ENCODE peak calls at places on chromosomes 7 and 10, in five cellular contexts. One of them, this sample, is unnamed.

GRCh38 chr10:101816913-101817541 is 1.2 kb downstream of the OGA start:
- DNase-seq in sigmoid colon: no peak
- DNase-seq in GM12878: no peak
- DNase-seq in Panc1: no peak
- DNase-seq in SK-N-SH: no peak
- DNase-seq in this sample: no peak

GRCh38 chr7:74993121-74993520 is 28.6 kb downstream of the CASTOR2 start:
- DNase-seq in Panc1: no peak
- DNase-seq in GM12878: no peak
- DNase-seq in sigmoid colon: no peak
- DNase-seq in SK-N-SH: no peak
- DNase-seq in this sample: no peak

GRCh38 chr10:45008524-45009161 is 7.9 kb downstream of the ZNF22 start:
- DNase-seq in sigmoid colon: peak; percentile 64
- DNase-seq in GM12878: peak; percentile 35
- DNase-seq in Panc1: peak; percentile 82
- DNase-seq in SK-N-SH: peak; percentile 57
- DNase-seq in this sample: no peak

GRCh38 chr10:30028006-30028441 is 31.4 kb downstream of the JCAD start:
- DNase-seq in Panc1: no peak
- DNase-seq in sigmoid colon: peak; percentile 86
- DNase-seq in SK-N-SH: no peak
- DNase-seq in GM12878: no peak
- DNase-seq in this sample: no peak

GRCh38 chr7:94216944-94217461 is 177.7 kb upstream of the COL1A2 start:
- DNase-seq in sigmoid colon: no peak
- DNase-seq in SK-N-SH: no peak
- DNase-seq in Panc1: no peak
- DNase-seq in GM12878: no peak
- DNase-seq in this sample: no peak

GRCh38 chr7:66837661-66838060 is 83.4 kb upstream of the TMEM248 start:
- DNase-seq in GM12878: no peak
- DNase-seq in sigmoid colon: peak; percentile 32
- DNase-seq in Panc1: no peak
- DNase-seq in SK-N-SH: no peak
- DNase-seq in this sample: peak; percentile 31

GRCh38 chr7:31051598-31052503 is at the start of gene ADCYAP1R1:
- DNase-seq in sigmoid colon: peak; percentile 82
- DNase-seq in Panc1: no peak
- DNase-seq in GM12878: no peak
- DNase-seq in SK-N-SH: peak; percentile 99
- DNase-seq in this sample: no peak

GRCh38 chr7:47190462-47190861 is 391.4 kb downstream of the TNS3 start:
- DNase-seq in GM12878: no peak
- DNase-seq in sigmoid colon: no peak
- DNase-seq in SK-N-SH: peak; percentile 48
- DNase-seq in Panc1: no peak
- DNase-seq in this sample: no peak

GRCh38 chr10:43857206-43857952 is 208.7 kb upstream of the ZNF32 start:
- DNase-seq in GM12878: no peak
- DNase-seq in SK-N-SH: peak; percentile 69
- DNase-seq in Panc1: no peak
- DNase-seq in sigmoid colon: no peak
- DNase-seq in this sample: peak; percentile 41

GRCh38 chr10:43759216-43759615 is 110.5 kb upstream of the ZNF32 start:
- DNase-seq in Panc1: no peak
- DNase-seq in sigmoid colon: peak; percentile 54
- DNase-seq in SK-N-SH: no peak
- DNase-seq in GM12878: no peak
- DNase-seq in this sample: no peak

GRCh38 chr7:20112646-20113045 is 104.5 kb downstream of the MACC1 start:
- DNase-seq in SK-N-SH: no peak
- DNase-seq in sigmoid colon: no peak
- DNase-seq in GM12878: no peak
- DNase-seq in Panc1: no peak
- DNase-seq in this sample: no peak

GRCh38 chr10:47406870-47407648 is 23.0 kb upstream of the ZNF488 start:
- DNase-seq in SK-N-SH: no peak
- DNase-seq in sigmoid colon: no peak
- DNase-seq in GM12878: no peak
- DNase-seq in Panc1: peak; percentile 81
- DNase-seq in this sample: peak; percentile 56

GRCh38 chr10:114703377-114704125 is 45.5 kb upstream of the ABLIM1 start:
- DNase-seq in Panc1: no peak
- DNase-seq in sigmoid colon: no peak
- DNase-seq in SK-N-SH: peak; percentile 64
- DNase-seq in GM12878: no peak
- DNase-seq in this sample: no peak

GRCh38 chr7:28272461-28272877 is 91.9 kb upstream of the JAZF1 start:
- DNase-seq in Panc1: no peak
- DNase-seq in SK-N-SH: peak; percentile 87
- DNase-seq in sigmoid colon: peak; percentile 70
- DNase-seq in GM12878: no peak
- DNase-seq in this sample: no peak

GRCh38 chr7:26609082-26609481 is 255.3 kb downstream of the SKAP2 start:
- DNase-seq in sigmoid colon: no peak
- DNase-seq in GM12878: no peak
- DNase-seq in Panc1: no peak
- DNase-seq in SK-N-SH: no peak
- DNase-seq in this sample: no peak

GRCh38 chr10:79129361-79129997 is 60.7 kb downstream of the ZMIZ1 start:
- DNase-seq in SK-N-SH: peak; percentile 86
- DNase-seq in Panc1: no peak
- DNase-seq in sigmoid colon: no peak
- DNase-seq in GM12878: no peak
- DNase-seq in this sample: no peak

GRCh38 chr10:119524720-119525070 is 17.8 kb downstream of the RGS10 start:
- DNase-seq in Panc1: no peak
- DNase-seq in SK-N-SH: no peak
- DNase-seq in sigmoid colon: peak; percentile 21
- DNase-seq in GM12878: no peak
- DNase-seq in this sample: no peak

GRCh38 chr10:119526149-119526548 is 16.4 kb downstream of the RGS10 start:
- DNase-seq in SK-N-SH: no peak
- DNase-seq in sigmoid colon: no peak
- DNase-seq in Panc1: no peak
- DNase-seq in GM12878: no peak
- DNase-seq in this sample: peak; percentile 6

GRCh38 chr10:119526606-119527592 is 15.6 kb downstream of the RGS10 start:
- DNase-seq in Panc1: no peak
- DNase-seq in SK-N-SH: no peak
- DNase-seq in GM12878: no peak
- DNase-seq in sigmoid colon: peak; percentile 53
- DNase-seq in this sample: peak; percentile 54

GRCh38 chr10:119523916-119524719 is 18.4 kb downstream of the RGS10 start:
- DNase-seq in Panc1: no peak
- DNase-seq in SK-N-SH: no peak
- DNase-seq in sigmoid colon: peak; percentile 53
- DNase-seq in GM12878: no peak
- DNase-seq in this sample: no peak

GRCh38 chr10:119525116-119525515 is 17.4 kb downstream of the RGS10 start:
- DNase-seq in Panc1: no peak
- DNase-seq in SK-N-SH: no peak
- DNase-seq in sigmoid colon: peak; percentile 68
- DNase-seq in GM12878: no peak
- DNase-seq in this sample: no peak
- TF ChIP-seq POLR2AphosphoS5 in Panc1: no peak
- TF ChIP-seq POLR2AphosphoS5 in SK-N-SH: no peak
- TF ChIP-seq POLR2AphosphoS5 in sigmoid colon: no peak
- TF ChIP-seq POLR2AphosphoS5 in GM12878: no peak
- TF ChIP-seq POLR2AphosphoS5 in this sample: no peak

GRCh38 chr10:88239212-88239611 is 343.9 kb downstream of the RNLS start:
- DNase-seq in GM12878: no peak
- DNase-seq in Panc1: no peak
- DNase-seq in sigmoid colon: no peak
- DNase-seq in SK-N-SH: no peak
- DNase-seq in this sample: no peak
- H3K4me3 ChIP-seq in GM12878: no peak overlapping the region
- H3K4me3 ChIP-seq in Panc1: no peak overlapping the region
- H3K4me3 ChIP-seq in sigmoid colon: no peak overlapping the region
- H3K4me3 ChIP-seq in SK-N-SH: no peak overlapping the region
- H3K4me3 ChIP-seq in this sample: no peak overlapping the region

GRCh38 chr10:127035827-127036226 is 130.6 kb downstream of the DOCK1 start:
- DNase-seq in sigmoid colon: no peak
- DNase-seq in SK-N-SH: no peak
- DNase-seq in GM12878: no peak
- DNase-seq in Panc1: no peak
- DNase-seq in this sample: no peak

GRCh38 chr10:127034224-127034623 is 129.0 kb downstream of the DOCK1 start:
- DNase-seq in GM12878: no peak
- DNase-seq in Panc1: no peak
- DNase-seq in SK-N-SH: no peak
- DNase-seq in sigmoid colon: no peak
- DNase-seq in this sample: no peak

GRCh38 chr10:127034790-127035189 is 129.6 kb downstream of the DOCK1 start:
- DNase-seq in SK-N-SH: no peak
- DNase-seq in sigmoid colon: no peak
- DNase-seq in Panc1: no peak
- DNase-seq in GM12878: no peak
- DNase-seq in this sample: no peak

GRCh38 chr10:127033116-127033515 is 127.9 kb downstream of the DOCK1 start:
- DNase-seq in SK-N-SH: no peak
- DNase-seq in sigmoid colon: no peak
- DNase-seq in Panc1: no peak
- DNase-seq in GM12878: no peak
- DNase-seq in this sample: no peak

GRCh38 chr10:127033569-127034175 is 128.4 kb downstream of the DOCK1 start:
- DNase-seq in GM12878: no peak
- DNase-seq in sigmoid colon: no peak
- DNase-seq in Panc1: no peak
- DNase-seq in SK-N-SH: no peak
- DNase-seq in this sample: no peak
- H3K27ac ChIP-seq in GM12878: no peak overlapping the region
- H3K27ac ChIP-seq in sigmoid colon: no peak overlapping the region
- H3K27ac ChIP-seq in Panc1: no peak overlapping the region
- H3K27ac ChIP-seq in SK-N-SH: no peak overlapping the region
- H3K27ac ChIP-seq in this sample: no peak overlapping the region

DNA sequence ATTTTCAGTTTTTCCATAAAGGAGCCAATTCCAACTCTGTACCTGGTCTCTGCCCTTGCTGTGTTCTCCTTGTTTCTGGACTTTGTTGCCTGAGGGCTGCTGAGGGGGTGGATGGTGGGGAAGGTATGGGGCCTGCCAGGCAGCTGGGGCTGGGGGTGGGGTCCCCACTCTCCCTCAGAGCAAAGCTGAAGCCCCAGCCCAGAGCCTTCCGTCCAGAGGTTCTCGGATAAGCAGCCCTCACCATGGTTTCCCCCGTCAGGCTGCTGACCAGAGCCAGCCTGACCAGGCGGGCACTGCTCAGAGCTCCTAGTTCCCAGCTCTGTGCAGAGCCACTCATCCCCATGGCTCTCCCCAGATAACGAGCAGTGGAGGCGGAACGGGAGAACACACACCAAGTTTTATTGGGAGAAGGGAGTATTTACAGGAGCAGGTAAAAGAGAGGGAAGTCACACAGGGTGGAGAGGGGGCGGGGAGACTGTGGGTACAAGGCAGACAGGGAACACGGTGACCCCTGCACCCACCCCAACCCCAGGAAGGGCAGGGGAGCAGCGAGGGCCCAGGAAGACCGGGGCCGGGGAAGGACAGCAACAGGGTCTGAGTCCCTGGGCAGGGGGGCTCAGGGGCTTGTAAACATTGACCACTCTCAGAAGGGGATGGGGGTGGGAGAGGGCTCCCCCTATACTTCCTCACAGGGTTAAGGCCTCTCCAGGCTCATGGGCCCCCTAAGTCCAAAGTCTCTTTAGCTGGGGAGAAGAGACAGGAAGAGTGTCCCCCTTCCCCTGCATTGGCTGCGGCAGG is 5.8 kb downstream of the GNB2 start:
- DNase-seq in GM12878: no peak
- DNase-seq in SK-N-SH: peak; percentile 71
- DNase-seq in sigmoid colon: peak; percentile 70
- DNase-seq in Panc1: no peak
- DNase-seq in this sample: peak; percentile 77
- TF ChIP-seq POLR2AphosphoS5 in GM12878: no peak
- TF ChIP-seq POLR2AphosphoS5 in SK-N-SH: no peak
- TF ChIP-seq POLR2AphosphoS5 in sigmoid colon: no peak
- TF ChIP-seq POLR2AphosphoS5 in Panc1: no peak
- TF ChIP-seq POLR2AphosphoS5 in this sample: peak; percentile 15

DNA sequence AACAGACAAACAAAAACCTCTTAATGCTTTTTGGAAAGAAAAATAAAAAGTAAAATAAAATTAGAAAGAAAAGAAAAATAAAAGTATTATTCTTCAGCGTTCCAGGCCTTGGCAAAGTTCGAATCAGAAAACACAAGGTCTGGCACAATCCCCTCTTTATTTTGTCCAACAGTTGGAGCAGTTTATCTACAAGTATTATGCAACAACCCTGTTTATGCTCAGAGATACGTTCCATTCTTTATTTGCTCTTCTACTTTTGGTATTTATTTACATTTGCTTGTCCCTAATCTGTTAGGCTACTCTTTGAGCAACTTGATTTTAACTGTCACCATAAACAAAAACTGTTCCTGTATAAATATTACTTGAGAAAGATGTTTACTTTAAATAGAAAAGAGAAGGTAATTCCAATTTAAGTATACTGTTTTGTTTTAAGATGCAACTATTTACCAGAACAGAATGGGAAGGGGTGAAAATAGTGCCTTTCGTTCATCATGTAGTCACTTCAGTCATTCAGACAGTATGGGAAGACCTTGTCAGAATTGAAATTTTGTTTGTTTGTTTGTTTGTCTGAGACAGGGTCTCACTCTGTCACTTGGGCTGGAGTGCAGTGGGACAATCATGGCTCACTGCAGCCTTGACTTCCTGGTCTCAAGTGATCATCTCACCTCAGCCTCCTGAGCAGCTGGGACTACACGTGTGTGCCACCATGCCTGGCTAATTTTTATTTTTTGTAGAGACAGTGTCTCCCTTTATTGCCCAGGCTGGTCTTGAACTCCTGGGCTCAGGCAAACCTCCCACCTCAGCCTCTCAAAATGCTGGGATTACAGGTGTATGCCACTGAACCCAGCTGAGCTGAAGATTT is 5.7 kb downstream of the PDK4 start:
- DNase-seq in sigmoid colon: no peak
- DNase-seq in GM12878: no peak
- DNase-seq in SK-N-SH: no peak
- DNase-seq in Panc1: no peak
- DNase-seq in this sample: no peak
- H3K4me3 ChIP-seq in sigmoid colon: peak overlapping the region; percentile 70
- H3K4me3 ChIP-seq in GM12878: no peak overlapping the region
- H3K4me3 ChIP-seq in SK-N-SH: no peak overlapping the region
- H3K4me3 ChIP-seq in Panc1: no peak overlapping the region
- H3K4me3 ChIP-seq in this sample: no peak overlapping the region

DNA sequence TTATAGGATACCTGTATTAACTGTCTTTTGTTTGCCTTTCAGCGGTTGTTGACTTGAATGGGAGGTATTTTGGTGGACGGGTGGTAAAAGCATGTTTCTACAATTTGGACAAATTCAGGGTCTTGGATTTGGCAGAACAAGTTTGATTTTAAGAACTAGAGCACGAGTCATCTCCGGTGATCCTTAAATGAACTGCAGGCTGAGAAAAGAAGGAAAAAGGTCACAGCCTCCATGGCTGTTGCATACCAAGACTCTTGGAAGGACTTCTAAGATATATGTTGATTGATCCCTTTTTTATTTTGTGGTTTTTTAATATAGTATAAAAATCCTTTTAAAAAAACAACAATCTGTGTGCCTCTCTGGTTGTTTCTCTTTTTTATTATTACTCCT is 26.6 kb downstream of the RBM17 start:
- DNase-seq in SK-N-SH: no peak
- DNase-seq in sigmoid colon: no peak
- DNase-seq in Panc1: no peak
- DNase-seq in GM12878: no peak
- DNase-seq in this sample: no peak
- H3K27ac ChIP-seq in SK-N-SH: no peak overlapping the region
- H3K27ac ChIP-seq in sigmoid colon: no peak overlapping the region
- H3K27ac ChIP-seq in Panc1: no peak overlapping the region
- H3K27ac ChIP-seq in GM12878: no peak overlapping the region
- H3K27ac ChIP-seq in this sample: no peak overlapping the region

This sample was measured in spleen.